ENCODE peak calls at places on chromosome 2, in ten cellular contexts. L, H, Z, Y, C, J, F, A, U and N are unnamed samples.

GRCh38 chr2:65366595-65367125 is 65.7 kb downstream of the SPRED2 start:
- DNase-seq in L (peak; percentile 77), H (peak; percentile 99), Z (no peak), Y (no peak), C (peak; percentile 73), J (no peak), F (no peak), A (peak; percentile 59), U (no peak), N (peak; percentile 94)

GRCh38 chr2:53787255-53787910 is 539 bp downstream of the ERLEC1 start:
- DNase-seq in L (peak; percentile 30), H (peak; percentile 46), Z (no peak), Y (no peak), C (no peak), J (no peak), F (peak; percentile 1), A (peak; percentile 46), U (no peak), N (no peak)

GRCh38 chr2:129868151-129868550 is 111.3 kb upstream of the RAB6C start:
- DNase-seq in L (no peak), H (no peak), Z (no peak), Y (no peak), C (no peak), J (no peak), F (no peak), A (no peak), U (peak; percentile 29), N (no peak)

GRCh38 chr2:9752441-9753275 is 90.6 kb upstream of the TAF1B start:
- DNase-seq in L (peak; percentile 23), H (peak; percentile 96), Z (no peak), Y (no peak), C (no peak), J (no peak), F (peak; percentile 68), A (peak; percentile 96), U (no peak), N (peak; percentile 43)

GRCh38 chr2:62760555-62760954 is 55.0 kb downstream of the EHBP1 start:
- DNase-seq in L (no peak), H (no peak), Z (no peak), Y (no peak), C (no peak), J (no peak), F (no peak), A (no peak), U (no peak), N (no peak)

GRCh38 chr2:44100351-44100750 is 68.3 kb upstream of the PPM1B start:
- DNase-seq in L (peak; percentile 38), H (peak; percentile 84), Z (peak; percentile 66), Y (no peak), C (peak; percentile 57), J (no peak), F (no peak), A (peak; percentile 74), U (peak; percentile 74), N (peak; percentile 79)

GRCh38 chr2:212970132-212970531 is 181.3 kb downstream of the IKZF2 start:
- DNase-seq in L (no peak), H (no peak), Z (no peak), Y (no peak), C (no peak), J (no peak), F (no peak), A (no peak), U (no peak), N (no peak)

GRCh38 chr2:74548285-74548918 is 5.3 kb downstream of the LOXL3 start:
- DNase-seq in L (no peak), H (peak; percentile 42), Z (no peak), Y (no peak), C (no peak), J (peak; percentile 65), F (no peak), A (no peak), U (peak; percentile 66), N (no peak)

GRCh38 chr2:68032702-68033101 is 30.1 kb downstream of the C1D start:
- DNase-seq in L (no peak), H (no peak), Z (no peak), Y (no peak), C (no peak), J (no peak), F (no peak), A (no peak), U (no peak), N (no peak)

GRCh38 chr2:201697899-201698298 is 545 bp downstream of the MPP4 start:
- DNase-seq in L (no peak), H (no peak), Z (no peak), Y (no peak), C (no peak), J (no peak), F (no peak), A (no peak), U (no peak), N (no peak)

GRCh38 chr2:140808816-140809215 is 1322.0 kb downstream of the LRP1B start:
- DNase-seq in L (peak; percentile 8), H (no peak), Z (no peak), Y (no peak), C (no peak), J (no peak), F (no peak), A (no peak), U (no peak), N (peak; percentile 5)

GRCh38 chr2:35080231-35080905 is 1275.2 kb upstream of the CRIM1 start:
- DNase-seq in L (no peak), H (no peak), Z (no peak), Y (no peak), C (no peak), J (no peak), F (no peak), A (no peak), U (no peak), N (no peak)

GRCh38 chr2:185738679-185739472 is at the start of gene FSIP2:
- DNase-seq in L (peak; percentile 65), H (no peak), Z (peak; percentile 69), Y (peak; percentile 97), C (peak; percentile 89), J (no peak), F (no peak), A (peak; percentile 48), U (peak; percentile 69), N (no peak)

GRCh38 chr2:236157815-236158498 is 10.2 kb downstream of the GBX2 start:
- DNase-seq in L (no peak), H (no peak), Z (no peak), Y (no peak), C (no peak), J (no peak), F (no peak), A (no peak), U (peak; percentile 59), N (no peak)